ENCODE peak calls at places on chromosomes 4 and X, in ten cellular contexts. One of them, this sample, is unnamed.

GRCh38 chr4:24278693-24279092 is 305.7 kb downstream of the DHX15 start:
- DNase-seq in SK-N-SH: no peak
- DNase-seq in HL-60: no peak
- DNase-seq in AG04450: no peak
- DNase-seq in body of pancreas: no peak
- DNase-seq in psoas muscle: no peak
- DNase-seq in right atrium auricular region: no peak
- DNase-seq in GM23338: no peak
- DNase-seq in MM.1S: no peak
- DNase-seq in K562: no peak
- DNase-seq in this sample: no peak

GRCh38 chr4:119136541-119136940 is 909 bp downstream of the MYOZ2 start:
- DNase-seq in MM.1S: no peak
- DNase-seq in AG04450: no peak
- DNase-seq in K562: no peak
- DNase-seq in right atrium auricular region: no peak
- DNase-seq in body of pancreas: no peak
- DNase-seq in SK-N-SH: no peak
- DNase-seq in HL-60: no peak
- DNase-seq in psoas muscle: no peak
- DNase-seq in GM23338: peak; percentile 21
- DNase-seq in this sample: no peak

GRCh38 chr4:164056426-164057142 is 562.1 kb downstream of the TMA16 start:
- DNase-seq in body of pancreas: no peak
- DNase-seq in K562: no peak
- DNase-seq in AG04450: no peak
- DNase-seq in GM23338: no peak
- DNase-seq in SK-N-SH: no peak
- DNase-seq in HL-60: no peak
- DNase-seq in right atrium auricular region: no peak
- DNase-seq in MM.1S: no peak
- DNase-seq in psoas muscle: no peak
- DNase-seq in this sample: no peak

GRCh38 chrX:54208531-54208930 is 25.5 kb upstream of the FAM120C start:
- DNase-seq in SK-N-SH: no peak
- DNase-seq in K562: no peak
- DNase-seq in AG04450: no peak
- DNase-seq in MM.1S: no peak
- DNase-seq in body of pancreas: no peak
- DNase-seq in GM23338: no peak
- DNase-seq in psoas muscle: no peak
- DNase-seq in right atrium auricular region: no peak
- DNase-seq in HL-60: no peak
- DNase-seq in this sample: no peak

GRCh38 chrX:133838761-133839676 is 146.4 kb downstream of the GPC3 start:
- DNase-seq in right atrium auricular region: no peak
- DNase-seq in MM.1S: peak; percentile 30
- DNase-seq in K562: peak; percentile 38
- DNase-seq in GM23338: peak; percentile 76
- DNase-seq in AG04450: no peak
- DNase-seq in HL-60: peak; percentile 3
- DNase-seq in SK-N-SH: peak; percentile 50
- DNase-seq in body of pancreas: peak; percentile 29
- DNase-seq in psoas muscle: no peak
- DNase-seq in this sample: no peak

GRCh38 chrX:103918050-103918449 is 44.4 kb upstream of the TMSB15B start:
- DNase-seq in MM.1S: peak; percentile 67
- DNase-seq in K562: peak; percentile 39
- DNase-seq in GM23338: peak; percentile 85
- DNase-seq in HL-60: no peak
- DNase-seq in right atrium auricular region: no peak
- DNase-seq in AG04450: no peak
- DNase-seq in body of pancreas: peak; percentile 46
- DNase-seq in SK-N-SH: peak; percentile 70
- DNase-seq in psoas muscle: peak; percentile 56
- DNase-seq in this sample: peak; percentile 50

GRCh38 chr4:73653695-73654106 is 33.5 kb upstream of the RASSF6 start:
- DNase-seq in MM.1S: peak; percentile 85
- DNase-seq in HL-60: peak; percentile 33
- DNase-seq in K562: peak; percentile 44
- DNase-seq in GM23338: peak; percentile 69
- DNase-seq in body of pancreas: peak; percentile 93
- DNase-seq in psoas muscle: no peak
- DNase-seq in right atrium auricular region: no peak
- DNase-seq in AG04450: peak; percentile 24
- DNase-seq in SK-N-SH: peak; percentile 38
- DNase-seq in this sample: no peak

GRCh38 chrX:11188664-11189063 is 77.5 kb downstream of the HCCS start:
- DNase-seq in right atrium auricular region: no peak
- DNase-seq in K562: no peak
- DNase-seq in psoas muscle: no peak
- DNase-seq in body of pancreas: no peak
- DNase-seq in HL-60: no peak
- DNase-seq in MM.1S: no peak
- DNase-seq in GM23338: no peak
- DNase-seq in AG04450: no peak
- DNase-seq in SK-N-SH: no peak
- DNase-seq in this sample: no peak

GRCh38 chrX:39899876-39900787 is 197.6 kb downstream of the BCOR start:
- DNase-seq in GM23338: no peak
- DNase-seq in MM.1S: no peak
- DNase-seq in psoas muscle: no peak
- DNase-seq in AG04450: no peak
- DNase-seq in K562: no peak
- DNase-seq in right atrium auricular region: no peak
- DNase-seq in HL-60: no peak
- DNase-seq in SK-N-SH: peak; percentile 62
- DNase-seq in body of pancreas: no peak
- DNase-seq in this sample: no peak

GRCh38 chr4:15034071-15034764 is 31.9 kb downstream of the CPEB2 start:
- DNase-seq in GM23338: no peak
- DNase-seq in K562: no peak
- DNase-seq in HL-60: no peak
- DNase-seq in right atrium auricular region: no peak
- DNase-seq in AG04450: no peak
- DNase-seq in psoas muscle: no peak
- DNase-seq in body of pancreas: no peak
- DNase-seq in MM.1S: no peak
- DNase-seq in SK-N-SH: no peak
- DNase-seq in this sample: no peak

GRCh38 chr4:87309625-87310024 is 13.1 kb downstream of the HSD17B13 start:
- DNase-seq in HL-60: no peak
- DNase-seq in SK-N-SH: no peak
- DNase-seq in MM.1S: no peak
- DNase-seq in right atrium auricular region: no peak
- DNase-seq in GM23338: no peak
- DNase-seq in body of pancreas: no peak
- DNase-seq in psoas muscle: no peak
- DNase-seq in K562: no peak
- DNase-seq in AG04450: no peak
- DNase-seq in this sample: no peak

GRCh38 chr4:83197555-83198235 is 83.2 kb upstream of the PLAC8 start:
- DNase-seq in SK-N-SH: no peak
- DNase-seq in HL-60: peak; percentile 98
- DNase-seq in right atrium auricular region: peak; percentile 66
- DNase-seq in GM23338: peak; percentile 16
- DNase-seq in psoas muscle: no peak
- DNase-seq in K562: no peak
- DNase-seq in AG04450: no peak
- DNase-seq in MM.1S: no peak
- DNase-seq in body of pancreas: peak; percentile 54
- DNase-seq in this sample: no peak

GRCh38 chr4:104279744-104280143 is 214.9 kb downstream of the CXXC4 start:
- DNase-seq in psoas muscle: no peak
- DNase-seq in MM.1S: no peak
- DNase-seq in AG04450: no peak
- DNase-seq in body of pancreas: no peak
- DNase-seq in GM23338: no peak
- DNase-seq in K562: no peak
- DNase-seq in SK-N-SH: no peak
- DNase-seq in HL-60: no peak
- DNase-seq in right atrium auricular region: no peak
- DNase-seq in this sample: no peak

GRCh38 chrX:107730991-107731766 is 44.4 kb downstream of the TSC22D3 start:
- DNase-seq in AG04450: no peak
- DNase-seq in right atrium auricular region: no peak
- DNase-seq in body of pancreas: peak; percentile 66
- DNase-seq in SK-N-SH: no peak
- DNase-seq in GM23338: no peak
- DNase-seq in HL-60: no peak
- DNase-seq in psoas muscle: no peak
- DNase-seq in MM.1S: no peak
- DNase-seq in K562: no peak
- DNase-seq in this sample: no peak

GRCh38 chr4:177105526-177105925 is 204.1 kb upstream of the NEIL3 start:
- DNase-seq in GM23338: no peak
- DNase-seq in psoas muscle: no peak
- DNase-seq in K562: no peak
- DNase-seq in HL-60: no peak
- DNase-seq in SK-N-SH: no peak
- DNase-seq in right atrium auricular region: no peak
- DNase-seq in AG04450: no peak
- DNase-seq in body of pancreas: no peak
- DNase-seq in MM.1S: no peak
- DNase-seq in this sample: no peak

GRCh38 chr4:177097291-177097690 is 212.4 kb upstream of the NEIL3 start:
- DNase-seq in GM23338: no peak
- DNase-seq in K562: no peak
- DNase-seq in SK-N-SH: no peak
- DNase-seq in body of pancreas: no peak
- DNase-seq in psoas muscle: no peak
- DNase-seq in right atrium auricular region: no peak
- DNase-seq in MM.1S: no peak
- DNase-seq in AG04450: no peak
- DNase-seq in HL-60: no peak
- DNase-seq in this sample: no peak

DNA sequence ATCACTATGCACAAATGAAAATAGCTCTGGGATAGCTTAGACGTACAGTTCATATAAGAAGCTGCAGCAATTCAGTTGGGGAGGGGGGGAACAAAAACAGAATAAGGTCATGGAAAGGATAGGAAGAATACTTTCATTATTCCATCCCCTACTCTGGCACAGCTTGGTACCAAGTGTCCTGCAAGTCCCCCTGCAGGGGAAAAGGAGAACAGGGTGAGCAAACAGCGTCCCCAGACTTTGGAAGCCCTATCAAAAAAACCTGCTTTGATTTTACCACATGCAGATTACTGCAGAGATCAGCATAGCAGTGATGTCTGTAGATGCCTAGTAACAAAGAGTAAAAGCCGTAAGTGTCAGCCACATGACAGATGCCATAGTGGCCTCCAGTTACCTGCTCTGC is 209.4 kb upstream of the NEIL3 start:
- DNase-seq in body of pancreas: no peak
- DNase-seq in HL-60: no peak
- DNase-seq in K562: no peak
- DNase-seq in SK-N-SH: no peak
- DNase-seq in right atrium auricular region: no peak
- DNase-seq in MM.1S: no peak
- DNase-seq in psoas muscle: no peak
- DNase-seq in AG04450: no peak
- DNase-seq in GM23338: peak; percentile 14
- DNase-seq in this sample: no peak
- TF ChIP-seq CTCF in body of pancreas: no peak
- TF ChIP-seq CTCF in HL-60: no peak
- TF ChIP-seq CTCF in K562: no peak
- TF ChIP-seq CTCF in SK-N-SH: no peak
- TF ChIP-seq CTCF in right atrium auricular region: no peak
- TF ChIP-seq CTCF in MM.1S: no peak
- TF ChIP-seq CTCF in psoas muscle: no peak
- TF ChIP-seq CTCF in AG04450: no peak
- TF ChIP-seq CTCF in GM23338: peak; percentile 25
- TF ChIP-seq CTCF in this sample: no peak

DNA sequence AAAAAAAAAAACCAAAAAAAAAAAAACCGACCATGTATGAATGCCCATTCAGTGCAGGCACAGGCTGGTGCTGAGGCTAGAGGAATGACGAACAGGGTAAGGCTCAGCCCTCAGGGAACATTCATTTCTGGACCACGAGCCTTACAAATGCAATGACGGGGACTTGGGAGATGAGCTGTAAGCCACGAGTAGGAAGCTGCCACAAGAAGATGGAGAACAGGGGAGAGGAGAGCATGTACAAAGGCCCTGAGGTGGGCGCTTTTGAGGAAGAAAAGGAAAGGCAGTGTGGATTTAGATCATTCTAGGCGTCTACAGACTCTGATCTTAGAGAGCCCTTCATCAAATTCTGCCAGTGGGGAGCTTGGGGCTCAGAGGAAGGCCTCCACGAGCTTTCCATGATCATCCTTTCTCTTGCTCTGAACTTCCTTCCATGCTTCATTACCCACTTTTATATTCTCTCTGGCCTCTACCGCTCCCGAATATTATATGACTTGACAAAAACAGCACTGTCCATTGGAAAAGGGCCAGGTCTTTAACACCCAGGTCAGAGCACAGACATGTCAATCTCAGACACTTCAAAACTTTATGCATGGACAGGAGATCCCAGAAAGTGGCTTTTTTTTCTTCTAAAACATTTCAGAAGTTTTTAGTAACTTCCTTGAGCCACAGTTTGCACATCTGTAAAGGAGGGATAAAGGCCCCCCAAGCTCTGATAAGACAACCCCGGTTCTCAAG is 3.3 kb upstream of the ZNF518B start:
- DNase-seq in GM23338: no peak
- DNase-seq in AG04450: no peak
- DNase-seq in SK-N-SH: no peak
- DNase-seq in right atrium auricular region: no peak
- DNase-seq in psoas muscle: no peak
- DNase-seq in K562: peak; percentile 43
- DNase-seq in MM.1S: no peak
- DNase-seq in body of pancreas: no peak
- DNase-seq in HL-60: no peak
- DNase-seq in this sample: no peak
- H3K27me3 ChIP-seq in GM23338: peaks cover 92% of the 10 kb centered on the region
- H3K27me3 ChIP-seq in AG04450: peaks cover 13% of the 10 kb centered on the region
- H3K27me3 ChIP-seq in SK-N-SH: no peaks in the 10 kb centered on the region
- H3K27me3 ChIP-seq in right atrium auricular region: peaks cover 14% of the 10 kb centered on the region
- H3K27me3 ChIP-seq in psoas muscle: peaks cover 12% of the 10 kb centered on the region
- H3K27me3 ChIP-seq in K562: no peaks in the 10 kb centered on the region
- H3K27me3 ChIP-seq in MM.1S: peaks cover 5% of the 10 kb centered on the region
- H3K27me3 ChIP-seq in body of pancreas: peaks cover 3% of the 10 kb centered on the region
- H3K27me3 ChIP-seq in HL-60: peaks cover 22% of the 10 kb centered on the region
- H3K27me3 ChIP-seq in this sample: peaks cover 28% of the 10 kb centered on the region

GRCh38 chr4:139152249-139152648 is 24.8 kb downstream of the ELF2 start:
- DNase-seq in psoas muscle: no peak
- DNase-seq in right atrium auricular region: no peak
- DNase-seq in SK-N-SH: no peak
- DNase-seq in K562: no peak
- DNase-seq in MM.1S: no peak
- DNase-seq in body of pancreas: no peak
- DNase-seq in GM23338: no peak
- DNase-seq in HL-60: no peak
- DNase-seq in AG04450: no peak
- DNase-seq in this sample: no peak
- H3K27ac ChIP-seq in psoas muscle: no peak overlapping the region
- H3K27ac ChIP-seq in right atrium auricular region: no peak overlapping the region
- H3K27ac ChIP-seq in SK-N-SH: no peak overlapping the region
- H3K27ac ChIP-seq in K562: no peak overlapping the region
- H3K27ac ChIP-seq in MM.1S: no peak overlapping the region
- H3K27ac ChIP-seq in body of pancreas: no peak overlapping the region
- H3K27ac ChIP-seq in GM23338: peak overlapping the region; percentile 41
- H3K27ac ChIP-seq in HL-60: no peak overlapping the region
- H3K27ac ChIP-seq in AG04450: no peak overlapping the region
- H3K27ac ChIP-seq in this sample: no peak overlapping the region

GRCh38 chr4:66920514-66920913 is 624.8 kb downstream of the CENPC start:
- DNase-seq in psoas muscle: no peak
- DNase-seq in K562: no peak
- DNase-seq in AG04450: no peak
- DNase-seq in GM23338: no peak
- DNase-seq in MM.1S: no peak
- DNase-seq in HL-60: no peak
- DNase-seq in right atrium auricular region: no peak
- DNase-seq in body of pancreas: no peak
- DNase-seq in SK-N-SH: no peak
- DNase-seq in this sample: no peak
- TF ChIP-seq CTCF in psoas muscle: no peak
- TF ChIP-seq CTCF in K562: no peak
- TF ChIP-seq CTCF in AG04450: no peak
- TF ChIP-seq CTCF in GM23338: no peak
- TF ChIP-seq CTCF in MM.1S: no peak
- TF ChIP-seq CTCF in HL-60: no peak
- TF ChIP-seq CTCF in right atrium auricular region: no peak
- TF ChIP-seq CTCF in body of pancreas: no peak
- TF ChIP-seq CTCF in SK-N-SH: no peak
- TF ChIP-seq CTCF in this sample: no peak